ENCODE peak calls at places on chromosomes 11 and 22, in four cellular contexts. X is endothelial cell of umbilical vein, N is IMR-90, G is GM12878. J is an unnamed sample.

GRCh38 chr11:120211522-120212258 is 858 bp downstream of the OAF start:
- DNase-seq in X (peak), N (no peak), G (no peak), J (no peak)

GRCh38 chr11:10322401-10322800 is 17.5 kb downstream of the ADM start:
- DNase-seq in X (peak), N (no peak), G (no peak), J (no peak)

GRCh38 chr11:27204527-27204926 is 158.5 kb downstream of the CCDC34 start:
- DNase-seq in X (peak), N (no peak), G (no peak), J (peak)

GRCh38 chr11:16607675-16608644 is 130.5 kb upstream of the C11orf58 start:
- DNase-seq in X (peak), N (peak), G (no peak), J (peak)

GRCh38 chr22:29695129-29695926 is 24.5 kb upstream of the CABP7 start:
- DNase-seq in X (no peak), N (no peak), G (no peak), J (no peak)

GRCh38 chr11:66546368-66546965 is at the start of gene ACTN3:
- DNase-seq in X (no peak), N (no peak), G (no peak), J (peak)

GRCh38 chr22:31329453-31330215 is 16.5 kb downstream of the PATZ1 start:
- DNase-seq in X (no peak), N (no peak), G (no peak), J (no peak)

GRCh38 chr11:134272381-134273316 is 3.5 kb upstream of the GLB1L3 start:
- DNase-seq in X (no peak), N (peak), G (no peak), J (no peak)

GRCh38 chr11:18479063-18479462 is 23.4 kb downstream of the LDHAL6A start:
- DNase-seq in X (no peak), N (no peak), G (no peak), J (no peak)

GRCh38 chr11:97740783-97741151 is 1280.0 kb upstream of the CNTN5 start:
- DNase-seq in X (no peak), N (no peak), G (no peak), J (no peak)

GRCh38 chr11:128506999-128507591 is 80.3 kb downstream of the ETS1 start:
- DNase-seq in X (peak), N (peak), G (no peak), J (no peak)

GRCh38 chr22:29268511-29269229 is 602 bp downstream of the EWSR1 start:
- DNase-seq in X (peak), N (peak), G (no peak), J (peak)

GRCh38 chr11:134976540-134976939 is 564.5 kb upstream of the B3GAT1 start:
- DNase-seq in X (no peak), N (no peak), G (no peak), J (no peak)

GRCh38 chr22:19849800-19850481 is 4.7 kb downstream of the GNB1L start:
- DNase-seq in X (no peak), N (no peak), G (no peak), J (no peak)

GRCh38 chr11:91978747-91979146 is 245.9 kb upstream of the FAT3 start:
- DNase-seq in X (no peak), N (no peak), G (no peak), J (no peak)

GRCh38 chr11:132674161-132674560 is 858.1 kb downstream of the OPCML start:
- DNase-seq in X (peak), N (no peak), G (no peak), J (no peak)

GRCh38 chr11:127651175-127651887 is 650.8 kb upstream of the KIRREL3 start:
- DNase-seq in X (peak), N (peak), G (no peak), J (no peak)

GRCh38 chr22:25057013-25057881 is 104.7 kb downstream of the KIAA1671 start:
- DNase-seq in X (peak), N (no peak), G (no peak), J (peak)

GRCh38 chr22:44648085-44648820 is 53.8 kb upstream of the PRR5 start:
- DNase-seq in X (no peak), N (peak), G (no peak), J (no peak)

GRCh38 chr11:8744423-8744822 is 61.8 kb downstream of the RPL27A start:
- DNase-seq in X (no peak), N (no peak), G (no peak), J (no peak)

GRCh38 chr22:49863936-49864335 is 10.3 kb downstream of the ZBED4 start:
- DNase-seq in X (no peak), N (no peak), G (no peak), J (no peak)

GRCh38 chr11:60840711-60841430 is 1.0 kb upstream of the CCDC86 start:
- DNase-seq in X (peak), N (peak), G (no peak), J (no peak)

GRCh38 chr22:49726022-49726681 is 101.5 kb downstream of the BRD1 start:
- DNase-seq in X (no peak), N (no peak), G (no peak), J (no peak)

GRCh38 chr11:64675417-64676252 is 47.4 kb downstream of the NRXN2 start:
- DNase-seq in X (no peak), N (peak), G (no peak), J (no peak)

GRCh38 chr22:40491990-40492631 is 121.7 kb downstream of the SGSM3 start:
- DNase-seq in X (no peak), N (peak), G (peak), J (no peak)

GRCh38 chr11:126969865-126970479 is 30.6 kb downstream of the KIRREL3 start:
- DNase-seq in X (no peak), N (peak), G (no peak), J (peak)

GRCh38 chr11:131206671-131207070 is 163.7 kb upstream of the NTM start:
- DNase-seq in X (no peak), N (no peak), G (no peak), J (no peak)

DNA sequence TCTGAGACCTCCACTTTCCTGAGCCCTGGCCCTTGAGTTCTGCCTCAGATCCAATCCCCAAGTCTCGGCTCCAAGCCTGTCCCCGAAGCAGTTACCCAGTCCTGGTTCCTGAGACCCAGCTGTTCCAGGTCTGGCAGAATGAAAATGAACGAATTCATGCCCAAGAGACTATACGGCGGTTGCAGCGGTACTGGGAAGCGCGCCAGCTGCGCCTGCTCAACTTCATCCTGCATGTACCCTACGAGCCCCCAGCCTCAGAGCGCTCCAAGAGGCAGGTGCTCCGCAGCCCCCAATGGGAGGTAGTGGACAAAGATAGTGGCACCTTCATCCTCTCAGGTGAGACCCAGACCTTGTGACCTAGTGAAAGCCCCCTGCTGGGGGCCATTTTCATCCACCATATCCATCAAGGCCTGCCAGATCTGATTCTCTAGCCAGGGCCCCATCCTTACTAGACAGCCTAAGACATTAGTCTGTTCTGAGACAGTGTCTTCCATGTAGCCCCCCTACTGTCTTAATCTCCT is 42.7 kb downstream of the DNHD1 start:
- DNase-seq in X (no peak), N (no peak), G (no peak), J (no peak)
- TF ChIP-seq FOS in X (no peak), N (no peak), G (no peak), J (no peak)

DNA sequence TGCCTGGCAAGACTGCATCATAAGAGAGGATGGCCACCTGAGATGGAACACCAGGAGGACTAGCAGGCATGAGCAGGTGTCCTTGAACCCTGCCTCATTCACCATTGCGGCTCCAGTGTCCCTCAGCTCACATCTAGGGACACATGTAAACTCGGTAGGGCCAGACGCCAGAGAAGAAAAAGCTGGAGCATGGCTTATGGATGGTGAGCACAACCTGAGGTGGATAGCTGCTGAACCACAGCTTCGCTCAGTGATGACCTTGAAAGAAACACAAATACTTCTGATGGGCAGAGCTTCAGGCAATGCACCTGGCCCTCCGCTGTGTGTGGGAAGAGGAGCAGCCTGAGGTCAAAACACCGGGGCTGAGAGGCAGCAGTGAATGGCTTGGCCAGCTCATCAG is 89.4 kb downstream of the MYEOV start:
- DNase-seq in X (no peak), N (no peak), G (no peak), J (no peak)
- TF ChIP-seq FOS in X (no peak), N (no peak), G (no peak), J (no peak)

GRCh38 chr11:44005956-44006355 is 41.8 kb upstream of the ACCSL start:
- DNase-seq in X (no peak), N (no peak), G (no peak), J (no peak)

GRCh38 chr11:44005076-44005800 is 42.5 kb upstream of the ACCSL start:
- DNase-seq in X (no peak), N (no peak), G (no peak), J (no peak)

GRCh38 chr11:44008698-44009097 is 39.1 kb upstream of the ACCSL start:
- DNase-seq in X (no peak), N (no peak), G (no peak), J (no peak)

GRCh38 chr11:44006882-44007495 is 40.8 kb upstream of the ACCSL start:
- DNase-seq in X (no peak), N (no peak), G (no peak), J (no peak)

GRCh38 chr11:44007746-44008501 is 39.9 kb upstream of the ACCSL start:
- DNase-seq in X (no peak), N (no peak), G (no peak), J (no peak)
- TF ChIP-seq FOS in X (no peak), N (no peak), G (no peak), J (no peak)

DNA sequence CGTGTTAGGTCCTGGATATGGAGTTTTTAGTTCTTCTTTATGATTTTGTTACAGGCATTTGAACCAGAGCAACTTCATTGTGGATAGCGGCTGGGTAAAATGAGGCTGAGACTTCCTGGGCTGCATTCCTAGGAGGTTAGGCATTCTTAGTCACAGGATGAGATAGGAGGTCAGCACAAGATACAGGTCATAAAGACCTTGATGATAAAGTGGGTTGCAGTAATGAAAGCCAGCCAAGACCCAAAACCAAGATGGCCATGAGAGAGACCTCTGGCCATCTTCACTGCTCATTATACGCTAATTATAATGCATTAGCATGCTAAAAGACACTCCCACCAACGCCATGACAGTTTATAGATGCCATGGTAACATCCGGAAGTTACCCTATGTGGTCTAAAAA is 23.4 kb upstream of the CLMP start:
- DNase-seq in X (no peak), N (peak), G (no peak), J (no peak)
- TF ChIP-seq FOS in X (no peak), N (no peak), G (no peak), J (no peak)

DNA sequence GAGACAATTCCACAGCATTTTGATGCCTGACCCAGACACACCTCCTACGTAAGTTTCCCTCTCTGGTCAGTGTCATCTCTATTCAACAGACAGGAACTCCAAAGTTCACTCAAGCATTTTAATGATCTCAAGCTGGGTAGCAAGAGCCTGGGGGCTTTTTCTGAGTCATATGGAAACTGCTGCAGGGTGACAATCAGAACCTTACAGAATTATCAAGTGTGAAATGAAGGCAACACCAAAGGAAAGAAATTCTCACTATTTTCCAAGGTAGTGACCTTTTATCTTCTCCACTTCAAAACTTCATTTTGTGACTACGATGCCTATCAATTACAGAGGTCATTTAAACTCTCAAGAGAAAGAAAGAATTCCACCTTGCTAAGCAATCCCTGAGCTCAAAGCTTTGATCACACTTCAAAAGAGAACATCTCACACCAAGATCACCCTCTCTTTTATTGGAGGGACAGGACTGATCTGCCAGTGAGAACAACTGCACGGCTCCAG is 229.0 kb upstream of the ZC3H12C start:
- DNase-seq in X (no peak), N (no peak), G (peak), J (no peak)
- TF ChIP-seq FOS in X (no peak), N (no peak), G (no peak), J (no peak)

GRCh38 chr11:515131-515530 is 8.1 kb upstream of the RNH1 start:
- DNase-seq in X (no peak), N (no peak), G (no peak), J (no peak)
- TF ChIP-seq FOS in X (no peak), N (no peak), G (no peak), J (no peak)

GRCh38 chr22:35819421-35819820 is 101.7 kb downstream of the APOL5 start:
- DNase-seq in X (no peak), N (no peak), G (no peak), J (no peak)
- TF ChIP-seq FOS in X (no peak), N (no peak), G (no peak), J (no peak)

GRCh38 chr11:124864176-124864891 is 898 bp upstream of the ROBO3 start:
- DNase-seq in X (no peak), N (no peak), G (no peak), J (no peak)
- TF ChIP-seq FOS in X (no peak), N (no peak), G (no peak), J (no peak)

DNA sequence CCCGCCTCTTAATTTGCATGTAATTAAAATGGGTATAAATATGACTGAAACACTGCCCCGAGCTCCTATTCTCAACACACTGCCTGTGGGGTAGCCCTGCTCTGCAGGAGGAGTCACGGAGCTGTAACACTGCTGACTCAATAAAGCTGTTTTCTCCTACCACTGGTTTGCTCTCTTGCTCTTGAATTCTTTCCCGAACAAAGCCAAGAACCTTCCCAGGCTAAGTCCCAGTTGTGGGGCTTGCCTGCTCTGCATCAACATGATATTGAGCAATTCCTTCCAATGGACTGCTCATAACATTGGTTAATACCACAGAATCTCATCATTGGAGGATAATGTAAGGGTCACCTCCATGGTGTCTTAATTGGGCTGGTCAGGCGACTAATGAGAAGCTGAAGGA is 114.4 kb downstream of the FBXO7 start:
- DNase-seq in X (no peak), N (peak), G (no peak), J (no peak)
- TF ChIP-seq FOS in X (no peak), N (no peak), G (no peak), J (no peak)